ENCODE peak calls at places on chromosomes 12 and 14, in seven cellular contexts. B is tibial artery, F is breast epithelium, A is A549, Q is astrocyte, C is lower lobe of right lung, J is pancreas. D is an unnamed sample.

GRCh38 chr12:3160081-3160480 is 82.9 kb downstream of the TSPAN9 start:
- DNase-seq in J (no peak), A (no peak), B (no peak), C (no peak), Q (peak), F (no peak), D (no peak)

GRCh38 chr12:56040963-56041578 is 647 bp upstream of the RPS26 start:
- DNase-seq in F (no peak), B (no peak), A (no peak), C (no peak), Q (no peak), J (no peak), D (no peak)

GRCh38 chr14:93132472-93133065 is 16.8 kb upstream of the ITPK1 start:
- DNase-seq in B (no peak), F (no peak), J (peak), A (peak), Q (peak), C (no peak), D (no peak)

GRCh38 chr12:23621910-23622309 is 327.6 kb downstream of the SOX5 start:
- DNase-seq in A (no peak), Q (no peak), C (no peak), F (no peak), B (no peak), J (no peak), D (no peak)

GRCh38 chr14:72420749-72421452 is 473.0 kb downstream of the DPF3 start:
- DNase-seq in C (peak), J (peak), A (peak), F (peak), Q (peak), B (peak), D (peak)

GRCh38 chr12:32069731-32070130 is 36.9 kb upstream of the BICD1 start:
- DNase-seq in A (no peak), C (no peak), Q (no peak), F (no peak), J (no peak), B (no peak), D (no peak)

GRCh38 chr12:80681287-80681686 is 26.1 kb upstream of the MYF6 start:
- DNase-seq in B (no peak), J (no peak), F (no peak), C (no peak), Q (no peak), A (no peak), D (no peak)

GRCh38 chr12:108457006-108457733 is 57.9 kb upstream of the FICD start:
- DNase-seq in C (no peak), B (no peak), A (peak), F (no peak), J (no peak), Q (peak), D (peak)

GRCh38 chr12:32478166-32478565 is 78.8 kb downstream of the FGD4 start:
- DNase-seq in C (no peak), A (no peak), Q (no peak), J (no peak), B (no peak), F (no peak), D (no peak)

GRCh38 chr12:38137287-38137686 is 179.3 kb upstream of the ALG10B start:
- DNase-seq in B (no peak), A (no peak), Q (no peak), J (no peak), F (no peak), C (no peak), D (no peak)

DNA sequence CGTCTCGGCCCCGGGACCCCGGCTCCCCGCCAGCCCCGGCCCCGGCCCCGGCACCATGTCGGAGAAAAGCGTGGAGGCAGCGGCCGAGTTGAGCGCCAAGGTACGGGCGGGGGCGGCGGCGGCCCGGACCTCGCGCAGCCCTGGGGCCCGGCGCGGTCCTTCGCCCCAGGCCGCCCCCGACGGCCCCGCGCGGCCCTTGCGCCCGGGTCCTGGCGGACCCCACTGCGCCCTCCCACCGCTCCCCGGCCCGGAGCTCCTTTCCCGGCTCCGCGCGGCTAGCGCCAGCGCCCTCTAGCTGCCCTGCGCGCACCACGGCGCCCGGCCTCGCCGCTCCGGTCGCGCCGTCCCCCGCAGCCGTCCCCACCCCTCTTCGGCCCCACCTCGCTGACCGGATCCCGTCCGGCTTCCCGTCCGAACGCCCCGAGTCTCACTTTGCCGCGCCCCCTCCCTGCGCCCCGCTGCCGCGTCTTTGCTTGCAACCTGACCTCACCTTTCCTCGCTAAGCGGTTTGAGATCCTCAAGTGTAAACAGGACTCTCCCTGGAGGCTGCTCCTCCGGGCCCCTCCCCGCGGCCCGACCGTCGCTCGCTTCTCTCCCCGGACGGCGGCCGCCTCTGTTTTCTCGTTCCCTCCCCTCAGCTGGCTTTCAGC is 613 bp downstream of the PTMS start:
- DNase-seq in A (peak), B (peak), J (peak), Q (peak), F (peak), C (peak), D (no peak)
- H3K27ac ChIP-seq in A (peak), B (peak), J (peak), Q (no peak), F (peak), C (peak), D (peak)

GRCh38 chr12:95787274-95787814 is 3.2 kb downstream of the NTN4 start:
- DNase-seq in F (no peak), J (no peak), B (no peak), Q (no peak), A (no peak), C (no peak), D (no peak)

GRCh38 chr12:95790912-95791849 is 617 bp upstream of the NTN4 start:
- DNase-seq in C (peak), A (peak), B (no peak), Q (no peak), J (peak), F (no peak), D (no peak)

GRCh38 chr12:95788637-95789036 is 1.9 kb downstream of the NTN4 start:
- DNase-seq in F (no peak), C (no peak), J (no peak), A (no peak), B (no peak), Q (peak), D (no peak)

GRCh38 chr12:95790025-95790911 is at the start of gene NTN4:
- DNase-seq in B (peak), C (peak), A (peak), J (peak), Q (no peak), F (peak), D (no peak)

GRCh38 chr12:95789126-95790024 is 1.2 kb downstream of the NTN4 start:
- DNase-seq in B (peak), F (no peak), J (peak), A (peak), Q (no peak), C (peak), D (peak)
- H3K27ac ChIP-seq in B (peak), F (peak), J (peak), A (peak), Q (peak), C (peak), D (peak)

DNA sequence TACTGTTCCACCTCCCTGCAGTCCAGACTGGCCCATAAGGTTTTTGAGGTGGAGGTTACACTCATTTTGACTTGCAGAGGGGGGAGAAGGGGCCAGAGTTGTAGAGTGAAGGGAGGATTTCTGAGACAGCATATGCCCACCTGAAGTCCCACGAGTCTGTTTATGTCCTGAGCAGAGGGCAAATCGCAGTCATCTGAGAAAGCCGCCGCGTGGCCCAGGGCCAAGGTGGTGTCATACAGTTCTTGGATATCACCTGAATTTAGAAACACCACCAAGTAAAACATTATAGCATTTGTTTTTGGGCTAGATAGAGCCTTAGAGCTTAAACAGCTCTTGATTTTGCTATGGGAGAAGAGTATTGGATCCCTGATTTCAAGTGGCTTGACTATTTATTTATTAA is 30.9 kb downstream of the TDG start:
- DNase-seq in C (no peak), J (no peak), F (no peak), A (no peak), B (no peak), Q (no peak), D (no peak)
- H3K27ac ChIP-seq in C (no peak), J (no peak), F (no peak), A (no peak), B (no peak), Q (no peak), D (no peak)

DNA sequence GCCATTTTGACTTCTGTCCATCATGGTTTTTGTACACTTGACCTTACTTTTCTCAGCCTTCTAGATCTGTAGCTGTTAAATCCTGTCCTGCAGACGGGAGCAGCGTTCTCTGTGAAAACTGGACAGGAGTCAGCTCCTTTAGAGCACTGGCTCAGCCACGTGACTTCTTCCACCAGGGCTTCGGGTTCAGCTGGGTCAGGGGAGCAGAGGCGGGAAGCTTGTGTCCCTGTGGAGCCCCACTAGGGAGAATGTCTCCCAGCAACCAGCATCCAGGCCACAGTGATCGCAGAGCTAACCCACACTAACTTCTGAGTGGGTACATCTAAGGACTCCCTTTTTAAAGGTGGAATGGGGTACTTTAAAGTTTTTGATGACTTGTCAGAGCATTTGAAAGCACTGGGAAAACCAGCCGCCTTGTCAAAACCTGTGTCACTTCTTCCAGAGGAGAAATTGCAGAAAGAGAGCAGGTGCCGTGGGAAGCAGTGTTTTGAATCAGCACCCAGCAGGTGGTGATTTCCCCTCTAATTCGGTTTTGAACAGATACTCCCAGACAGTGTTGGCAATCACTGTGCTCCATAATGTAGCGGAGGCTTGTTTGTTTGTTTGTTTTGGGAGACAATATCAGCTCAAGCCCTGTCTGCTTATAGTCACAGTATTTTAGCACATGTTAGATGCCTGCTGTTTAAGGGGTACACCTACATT is 17.9 kb downstream of the DERA start:
- DNase-seq in B (no peak), C (no peak), F (no peak), J (peak), A (no peak), Q (no peak), D (peak)
- H3K27ac ChIP-seq in B (no peak), C (no peak), F (no peak), J (no peak), A (no peak), Q (peak), D (no peak)

DNA sequence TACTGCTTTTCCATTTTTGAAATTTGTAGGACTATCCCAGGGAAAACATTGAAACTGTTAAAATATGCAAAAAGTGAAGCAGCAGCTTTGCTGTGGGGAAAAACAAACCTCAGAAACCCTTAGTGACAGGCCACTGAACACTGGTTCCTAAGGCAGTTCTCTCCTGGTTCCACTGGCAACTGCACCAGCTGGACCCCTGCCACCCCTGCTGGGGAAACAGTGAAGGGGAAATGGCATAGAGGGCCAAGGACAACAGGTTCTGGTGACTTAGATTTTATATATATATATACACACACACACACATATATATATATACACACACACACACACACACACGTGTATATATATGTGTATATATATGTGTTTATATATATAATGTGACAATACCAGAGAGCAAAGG is 16.2 kb upstream of the KRT7 start:
- DNase-seq in A (no peak), Q (no peak), C (no peak), J (no peak), B (peak), F (peak), D (no peak)
- H3K27ac ChIP-seq in A (peak), Q (no peak), C (peak), J (peak), B (peak), F (peak), D (no peak)

GRCh38 chr12:11786638-11787365 is 137.3 kb downstream of the ETV6 start:
- DNase-seq in F (no peak), Q (no peak), A (no peak), B (no peak), J (no peak), C (no peak), D (no peak)

GRCh38 chr12:11782914-11783420 is 133.5 kb downstream of the ETV6 start:
- DNase-seq in F (no peak), B (no peak), C (no peak), A (no peak), J (no peak), Q (no peak), D (no peak)

GRCh38 chr12:11787437-11787836 is 138.0 kb downstream of the ETV6 start:
- DNase-seq in A (no peak), F (no peak), C (no peak), B (no peak), J (no peak), Q (no peak), D (no peak)

GRCh38 chr12:11785722-11786121 is 136.2 kb downstream of the ETV6 start:
- DNase-seq in Q (peak), A (no peak), J (no peak), F (no peak), C (no peak), B (no peak), D (no peak)

DNA sequence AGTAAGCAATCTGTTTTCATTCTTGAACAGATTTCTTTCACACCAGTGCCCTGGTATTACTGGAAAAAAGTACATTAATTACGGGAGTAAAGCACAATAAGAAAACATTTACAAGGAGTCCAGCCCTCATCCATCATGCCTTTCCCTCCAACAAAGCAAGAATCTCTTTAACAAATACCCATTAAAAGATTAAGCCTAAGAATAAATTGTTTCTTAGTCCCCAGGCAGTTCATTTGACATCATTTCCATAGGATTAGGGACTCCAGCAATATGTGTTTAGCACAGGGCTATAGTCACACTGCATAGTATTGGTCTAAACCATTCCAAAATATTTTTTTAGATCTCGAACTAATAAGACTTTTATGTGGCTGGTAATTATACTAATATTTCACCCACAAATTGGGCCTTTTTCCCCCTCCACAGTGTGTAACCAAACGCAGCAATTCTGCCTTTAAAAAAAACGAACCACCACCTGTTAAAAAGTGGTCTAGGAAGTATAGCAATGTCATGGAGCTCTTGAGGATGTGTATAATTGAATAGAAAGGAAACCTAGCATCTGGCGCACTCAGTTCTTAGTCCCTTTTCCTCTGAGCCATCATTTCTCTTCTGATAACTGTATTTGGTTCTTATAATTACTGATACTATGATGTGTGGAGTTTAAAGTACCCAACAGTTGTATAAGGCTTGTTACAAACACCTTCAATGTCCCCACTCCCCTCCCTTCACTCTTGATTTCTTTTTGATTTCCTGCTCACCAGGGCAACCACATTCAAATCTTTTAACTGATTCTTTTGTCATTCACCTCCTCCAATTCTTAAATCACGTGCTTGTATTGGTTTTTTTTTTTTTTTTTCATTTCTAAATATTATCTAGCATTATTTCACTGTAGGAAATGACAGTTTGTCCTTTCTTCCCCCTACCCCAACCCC is 138.7 kb downstream of the ETV6 start:
- DNase-seq in A (no peak), Q (no peak), B (no peak), C (no peak), J (no peak), F (no peak), D (no peak)
- H3K27ac ChIP-seq in A (no peak), Q (no peak), B (peak), C (no peak), J (no peak), F (peak), D (no peak)

GRCh38 chr14:89185919-89186849 is 230.8 kb downstream of the FOXN3 start:
- DNase-seq in Q (peak), B (no peak), C (no peak), F (no peak), J (no peak), A (peak), D (no peak)
- H3K27ac ChIP-seq in Q (no peak), B (peak), C (no peak), F (peak), J (no peak), A (no peak), D (peak)

GRCh38 chr12:47755655-47756562 is 2.8 kb downstream of the RAPGEF3 start:
- DNase-seq in Q (no peak), F (no peak), A (no peak), J (no peak), B (no peak), C (peak), D (no peak)

GRCh38 chr12:47752552-47752951 is 6.1 kb downstream of the RAPGEF3 start:
- DNase-seq in A (no peak), F (no peak), C (no peak), J (no peak), B (no peak), Q (peak), D (no peak)

GRCh38 chr12:47754881-47755280 is 3.8 kb downstream of the RAPGEF3 start:
- DNase-seq in C (peak), A (no peak), Q (no peak), B (no peak), F (no peak), J (peak), D (no peak)

GRCh38 chr12:47753021-47754001 is 5.4 kb downstream of the RAPGEF3 start:
- DNase-seq in A (no peak), Q (no peak), F (peak), B (peak), C (peak), J (peak), D (peak)

GRCh38 chr12:47754126-47754525 is 4.6 kb downstream of the RAPGEF3 start:
- DNase-seq in F (no peak), Q (no peak), J (no peak), A (no peak), B (no peak), C (no peak), D (no peak)
- H3K27ac ChIP-seq in F (peak), Q (no peak), J (peak), A (no peak), B (peak), C (peak), D (no peak)

GRCh38 chr14:99436247-99437180 is 44.1 kb downstream of the SETD3 start:
- DNase-seq in J (no peak), Q (peak), A (no peak), B (no peak), F (no peak), C (no peak), D (no peak)

GRCh38 chr14:99430491-99430890 is 50.2 kb downstream of the SETD3 start:
- DNase-seq in Q (no peak), C (peak), B (no peak), J (peak), F (peak), A (peak), D (no peak)

GRCh38 chr14:99437706-99438105 is 43.0 kb downstream of the SETD3 start:
- DNase-seq in B (no peak), C (no peak), F (no peak), Q (no peak), J (no peak), A (no peak), D (no peak)

GRCh38 chr14:99432491-99432890 is 48.2 kb downstream of the SETD3 start:
- DNase-seq in B (no peak), Q (no peak), A (no peak), J (no peak), C (no peak), F (no peak), D (no peak)

GRCh38 chr14:99435327-99435726 is 45.3 kb downstream of the SETD3 start:
- DNase-seq in F (no peak), B (no peak), J (no peak), Q (no peak), C (no peak), A (no peak), D (no peak)
- H3K27ac ChIP-seq in F (no peak), B (no peak), J (no peak), Q (no peak), C (peak), A (no peak), D (no peak)

D was measured in dorsolateral prefrontal cortex.